ENCODE peak calls at places on chromosomes 2 and 18, in nine cellular contexts. D, V, I, J, O, Q, Y, Z and G are unnamed samples. For H3K4me1, the result is how much of the 10 kb centered on the place peaks cover.

GRCh38 chr2:62196278-62196901 is 475 bp downstream of the B3GNT2 start:
- DNase-seq in D (no peak), Q (peak), J (no peak), V (peak), I (peak), Y (peak), Z (peak), O (no peak), G (no peak)

GRCh38 chr18:80145191-80145799 is 36.2 kb downstream of the ADNP2 start:
- DNase-seq in D (no peak), J (no peak), Q (no peak), Z (no peak), V (no peak), I (no peak), Y (no peak), O (no peak), G (no peak)

GRCh38 chr2:39289609-39290008 is 45.8 kb upstream of the CDKL4 start:
- DNase-seq in J (no peak), D (no peak), Y (no peak), O (no peak), Q (no peak), I (no peak), Z (no peak), V (no peak), G (no peak)

GRCh38 chr2:230708204-230708603 is 4.4 kb upstream of the CAB39 start:
- DNase-seq in V (no peak), Y (no peak), Q (no peak), O (no peak), I (no peak), J (no peak), Z (no peak), D (no peak), G (no peak)

GRCh38 chr18:26471027-26471426 is 77.3 kb downstream of the KCTD1 start:
- DNase-seq in Z (no peak), Y (no peak), I (no peak), J (no peak), O (no peak), Q (no peak), V (no peak), D (no peak), G (no peak)

GRCh38 chr18:50128506-50129271 is 66.3 kb downstream of the MYO5B start:
- DNase-seq in O (no peak), Z (no peak), D (peak), V (no peak), Q (no peak), J (no peak), I (peak), Y (no peak), G (no peak)

GRCh38 chr2:118056165-118056534 is 32.1 kb upstream of the INSIG2 start:
- DNase-seq in V (no peak), I (peak), D (no peak), Z (no peak), J (no peak), O (peak), Q (peak), Y (no peak), G (no peak)

GRCh38 chr2:100888602-100889001 is 68.7 kb downstream of the NPAS2 start:
- DNase-seq in I (no peak), V (no peak), J (no peak), Q (no peak), O (no peak), Y (no peak), D (no peak), Z (no peak), G (no peak)

GRCh38 chr18:76672627-76673026 is 149.7 kb upstream of the ZNF236 start:
- DNase-seq in I (no peak), Q (no peak), J (no peak), D (no peak), Z (no peak), O (no peak), V (no peak), Y (no peak), G (no peak)

GRCh38 chr2:241358470-241358869 is 2.4 kb downstream of the FARP2 start:
- DNase-seq in O (no peak), Q (no peak), J (no peak), V (no peak), D (no peak), Y (no peak), I (no peak), Z (no peak), G (no peak)

GRCh38 chr2:19048593-19049264 is 309.7 kb downstream of the OSR1 start:
- DNase-seq in D (no peak), O (no peak), I (peak), Y (no peak), V (peak), J (no peak), Q (no peak), Z (no peak), G (peak)

DNA sequence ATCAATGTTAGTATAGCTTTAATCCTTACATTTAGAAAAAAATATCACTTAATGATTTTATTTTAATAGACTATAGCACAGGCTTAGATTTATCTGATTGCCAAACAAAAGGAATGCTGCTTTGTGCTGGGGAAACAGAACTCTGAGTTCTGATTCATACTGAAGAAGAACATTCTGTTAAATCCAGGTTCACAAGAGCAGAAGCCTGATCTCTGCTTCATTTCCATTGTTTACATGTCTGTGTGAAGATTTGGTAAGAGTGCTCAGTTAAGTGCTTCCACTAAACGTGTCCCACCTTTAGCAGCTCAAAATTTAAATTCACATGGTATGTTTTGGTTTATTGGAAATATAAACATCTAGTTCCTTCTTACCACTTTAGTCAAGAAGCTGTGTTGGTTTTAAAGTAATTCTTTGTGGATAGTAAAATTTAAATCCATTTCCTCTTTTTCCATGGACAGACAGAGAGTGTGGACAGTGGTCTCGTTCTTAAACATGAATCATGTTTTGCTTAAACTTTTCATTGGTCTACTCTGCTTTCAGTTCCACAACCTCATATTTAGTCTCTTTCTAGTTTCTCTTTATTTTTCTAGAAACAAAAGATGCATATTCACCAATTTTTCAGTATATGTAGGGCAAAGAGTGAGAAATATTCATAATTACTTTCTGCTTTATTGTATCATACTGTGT is 59.1 kb downstream of the NYAP2 start:
- DNase-seq in Z (no peak), Y (no peak), J (no peak), D (no peak), Q (no peak), V (no peak), O (no peak), I (no peak), G (no peak)
- TF ChIP-seq POLR2A in Z (no peak), Y (no peak), J (no peak), D (no peak), Q (no peak), V (no peak), O (no peak), I (no peak), G (no peak)

GRCh38 chr18:48852792-48853191 is 98.0 kb downstream of the SMAD7 start:
- DNase-seq in I (no peak), J (no peak), Y (no peak), O (no peak), D (no peak), Z (no peak), Q (no peak), V (no peak), G (no peak)
- H3K4me1 ChIP-seq in I (under half), J (under half), Y (under half), O (under half), D (under half), Z (under half), Q (under half), V (under half), G (under half)

GRCh38 chr18:3281456-3282400 is 19.8 kb downstream of the MYL12B start:
- DNase-seq in D (no peak), J (peak), Y (no peak), O (no peak), I (peak), Z (no peak), V (no peak), Q (no peak), G (no peak)

GRCh38 chr18:3283908-3284307 is 22.0 kb downstream of the MYL12B start:
- DNase-seq in I (peak), J (no peak), O (no peak), Y (peak), Z (no peak), D (no peak), V (no peak), Q (no peak), G (no peak)

GRCh38 chr18:3284501-3284900 is 22.6 kb downstream of the MYL12B start:
- DNase-seq in Y (no peak), Q (no peak), I (no peak), J (no peak), O (no peak), Z (no peak), D (no peak), V (no peak), G (no peak)

GRCh38 chr18:3283253-3283863 is 21.4 kb downstream of the MYL12B start:
- DNase-seq in O (no peak), Z (no peak), Q (no peak), J (no peak), Y (no peak), I (no peak), D (no peak), V (no peak), G (no peak)

DNA sequence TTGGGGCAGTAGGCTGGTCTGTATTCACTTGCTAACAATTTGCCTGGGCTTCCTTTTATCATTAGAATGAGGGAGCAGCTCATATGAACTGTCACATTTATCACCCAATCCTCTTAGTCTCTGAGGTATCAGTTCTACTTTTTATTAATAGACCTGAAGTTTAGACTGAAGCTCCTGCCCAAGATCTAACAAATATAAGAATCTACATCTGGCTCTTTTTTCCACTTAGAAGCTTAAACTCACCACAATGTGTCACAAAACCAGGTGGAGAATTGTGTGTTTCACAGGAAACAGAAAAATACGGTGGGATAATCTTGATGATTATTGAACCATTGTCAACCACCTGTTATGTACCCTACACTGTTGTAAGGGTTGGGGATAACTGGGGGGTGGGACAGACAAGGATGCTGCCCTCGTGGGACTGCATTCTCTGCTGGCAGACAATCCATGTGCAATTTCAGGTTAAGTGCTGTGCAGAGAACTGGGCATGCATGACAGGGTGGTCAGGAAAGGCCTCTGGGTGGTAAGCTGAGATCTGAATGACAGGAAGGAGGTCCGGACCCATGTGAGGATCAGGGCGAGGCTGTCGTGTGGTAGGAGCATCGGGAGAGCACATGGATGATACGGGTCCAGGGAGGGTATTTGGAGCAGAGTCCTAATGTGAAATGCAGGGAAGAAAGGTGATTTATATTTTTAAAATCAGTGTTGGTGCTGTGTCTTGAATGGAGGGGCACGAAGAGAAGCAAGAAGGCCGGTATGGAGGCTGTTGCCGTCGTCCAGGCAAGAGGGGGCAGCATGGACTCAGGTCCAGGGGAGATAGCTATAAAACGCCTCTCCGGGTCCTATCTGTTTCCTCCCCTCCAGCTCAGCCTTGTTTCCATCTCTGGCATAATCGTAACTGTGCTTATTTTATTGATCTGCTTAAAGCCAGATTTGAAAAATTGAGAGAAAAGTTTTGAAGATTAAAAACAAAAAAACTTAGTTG is 17.6 kb downstream of the MYL12B start:
- DNase-seq in Q (no peak), J (no peak), Z (no peak), D (no peak), I (no peak), V (no peak), Y (no peak), O (no peak), G (no peak)
- TF ChIP-seq POLR2A in Q (no peak), J (no peak), Z (no peak), D (no peak), I (no peak), V (no peak), Y (no peak), O (no peak), G (no peak)

GRCh38 chr18:74283646-74284045 is 8.1 kb downstream of the CYB5A start:
- DNase-seq in Q (no peak), Z (no peak), O (no peak), J (no peak), I (no peak), Y (no peak), V (no peak), D (no peak), G (no peak)
- H3K4me1 ChIP-seq in Q (under half), Z (half or more), O (under half), J (under half), I (under half), Y (half or more), V (under half), D (under half), G (under half)

DNA sequence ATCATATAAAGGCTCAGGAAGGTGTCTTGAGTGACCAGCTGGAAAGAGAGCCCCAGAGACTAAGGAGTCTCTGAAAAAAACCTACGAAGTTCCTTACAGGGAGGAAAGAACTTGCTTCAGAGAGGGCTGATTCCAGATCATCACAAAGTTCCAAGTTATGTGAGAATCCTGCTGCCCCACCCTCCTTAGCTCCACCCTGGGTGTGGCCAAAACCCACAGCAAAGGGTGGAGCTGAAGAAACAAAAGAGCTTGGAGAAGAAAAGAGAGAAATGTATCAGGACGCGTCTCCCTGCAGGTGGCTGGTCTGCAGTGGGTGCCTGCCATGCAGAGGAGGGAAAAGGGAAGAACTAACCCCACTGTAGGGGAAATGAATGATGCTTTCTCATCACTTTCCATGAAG is 32.8 kb upstream of the ZNF396 start:
- DNase-seq in V (no peak), J (no peak), Q (no peak), I (no peak), Y (no peak), O (no peak), D (no peak), Z (no peak), G (no peak)
- TF ChIP-seq POLR2A in V (no peak), J (no peak), Q (no peak), I (no peak), Y (no peak), O (no peak), D (no peak), Z (no peak), G (no peak)